ENCODE peak calls at places on chromosomes 2 and 18, in four cellular contexts. T, Z, H and W are unnamed samples.
A peak's percentile ranks its signal among the peaks of the same experiment; 100 is the strongest.

GRCh38 chr2:62227386-62228075 is 31.6 kb downstream of the B3GNT2 start:
- DNase-seq in Z (no peak), T (no peak), H (no peak), W (no peak)

GRCh38 chr2:153668923-153669322 is 190.4 kb upstream of the RPRM start:
- DNase-seq in Z (no peak), T (no peak), H (no peak), W (no peak)

GRCh38 chr2:61558160-61558559 is 20.0 kb upstream of the XPO1 start:
- DNase-seq in T (no peak), Z (no peak), H (no peak), W (no peak)

GRCh38 chr2:201680743-201681142 is 17.7 kb downstream of the MPP4 start:
- DNase-seq in T (no peak), Z (peak; percentile 61), H (no peak), W (no peak)

GRCh38 chr18:80023173-80023572 is 11.1 kb upstream of the RBFA start:
- DNase-seq in H (no peak), Z (peak; percentile 30), T (peak; percentile 45), W (no peak)

GRCh38 chr2:236239276-236240065 is 24.7 kb downstream of the ASB18 start:
- DNase-seq in T (no peak), Z (no peak), H (no peak), W (no peak)

GRCh38 chr2:165893556-165893955 is 60.0 kb downstream of the TTC21B start:
- DNase-seq in T (no peak), Z (no peak), H (no peak), W (no peak)

GRCh38 chr2:120647487-120647886 is 88.2 kb upstream of the GLI2 start:
- DNase-seq in H (no peak), T (no peak), Z (no peak), W (no peak)

GRCh38 chr2:74544634-74545033 is 9.1 kb downstream of the LOXL3 start:
- DNase-seq in Z (peak; percentile 32), T (no peak), H (no peak), W (no peak)

GRCh38 chr18:6929370-6930102 is 188.1 kb downstream of the LAMA1 start:
- DNase-seq in T (no peak), H (no peak), Z (peak; percentile 88), W (no peak)

GRCh38 chr2:224135881-224136280 is 96.8 kb upstream of the SERPINE2 start:
- DNase-seq in Z (no peak), H (no peak), T (no peak), W (no peak)

GRCh38 chr2:161147856-161148255 is 12.4 kb upstream of the TANK start:
- DNase-seq in Z (no peak), H (no peak), T (no peak), W (no peak)

GRCh38 chr2:121489284-121489683 is 41.4 kb upstream of the RNU4ATAC start:
- DNase-seq in T (no peak), H (peak; percentile 12), Z (no peak), W (no peak)

GRCh38 chr2:213067888-213068287 is 83.5 kb downstream of the IKZF2 start:
- DNase-seq in Z (no peak), T (no peak), H (no peak), W (no peak)

GRCh38 chr2:15560404-15560987 is 638 bp downstream of the NBAS start:
- DNase-seq in T (no peak), H (no peak), Z (peak; percentile 42), W (no peak)

GRCh38 chr2:18304849-18305248 is 255.6 kb downstream of the RDH14 start:
- DNase-seq in Z (no peak), H (no peak), T (no peak), W (no peak)

GRCh38 chr18:49588971-49589370 is 27.1 kb downstream of the LIPG start:
- DNase-seq in H (no peak), Z (no peak), T (no peak), W (no peak)

GRCh38 chr18:79471048-79471447 is 75.3 kb downstream of the NFATC1 start:
- DNase-seq in T (no peak), H (no peak), Z (no peak), W (no peak)

GRCh38 chr2:74585406-74586182 is 31.1 kb downstream of the DOK1 start:
- DNase-seq in H (no peak), Z (no peak), T (no peak), W (no peak)

GRCh38 chr18:23683671-23684070 is 5.6 kb upstream of the LAMA3 start:
- DNase-seq in T (no peak), Z (no peak), H (no peak), W (no peak)

GRCh38 chr2:121309801-121310200 is 24.8 kb upstream of the TFCP2L1 start:
- DNase-seq in T (no peak), Z (no peak), H (no peak), W (no peak)

GRCh38 chr18:76139844-76140243 is 355.2 kb downstream of the ZNF516 start:
- DNase-seq in H (no peak), T (no peak), Z (no peak), W (no peak)

GRCh38 chr2:30989746-30990145 is 148.5 kb downstream of the GALNT14 start:
- DNase-seq in T (no peak), Z (no peak), H (no peak), W (no peak)

GRCh38 chr2:56207760-56208159 is 24.0 kb downstream of the CCDC85A start:
- DNase-seq in H (no peak), T (no peak), Z (no peak), W (no peak)

GRCh38 chr2:217935245-217935879 is 67.4 kb downstream of the TNS1 start:
- DNase-seq in Z (no peak), T (no peak), H (no peak), W (no peak)

GRCh38 chr18:54750350-54750749 is 77.9 kb upstream of the RAB27B start:
- DNase-seq in H (no peak), T (no peak), Z (no peak), W (no peak)

GRCh38 chr2:46175409-46175808 is 121.8 kb upstream of the EPAS1 start:
- DNase-seq in H (no peak), T (no peak), Z (no peak), W (no peak)

DNA sequence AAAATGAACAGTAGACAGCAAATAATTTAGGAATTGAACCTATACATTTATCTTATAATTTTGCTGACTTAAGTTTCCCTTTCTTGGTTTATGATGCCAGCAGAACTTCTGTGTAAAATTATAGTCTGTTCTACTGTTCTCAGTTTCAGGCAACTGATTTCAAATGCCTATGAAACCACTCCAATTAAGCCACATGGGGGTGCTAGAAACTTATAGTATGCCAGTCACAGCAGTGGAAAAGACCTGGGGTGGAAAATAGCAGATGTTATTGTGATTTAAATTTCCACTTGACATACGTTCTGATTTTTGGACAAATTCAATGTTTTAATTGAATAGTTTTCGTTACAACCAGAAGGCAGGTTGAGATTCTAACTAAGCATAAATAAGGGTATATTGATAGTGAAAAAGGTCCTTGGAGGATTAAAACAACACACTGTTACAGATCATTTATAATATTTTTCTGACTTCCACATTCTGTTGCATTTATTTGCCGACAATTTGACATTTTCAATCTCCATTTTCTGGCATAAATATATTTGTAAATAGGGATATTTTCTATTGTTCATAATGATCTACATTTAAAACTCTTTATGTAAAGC is 61.4 kb downstream of the CPS1 start:
- DNase-seq in Z (peak; percentile 19), H (no peak), T (peak; percentile 4), W (no peak)
- TF ChIP-seq SPI1 in Z (no peak), H (no peak), T (no peak), W (no peak)

GRCh38 chr2:157304811-157305712 is 20.6 kb downstream of the ERMN start:
- DNase-seq in H (no peak), Z (no peak), T (no peak), W (no peak)

GRCh38 chr2:157303612-157304011 is 22.0 kb downstream of the ERMN start:
- DNase-seq in T (no peak), Z (no peak), H (no peak), W (no peak)

GRCh38 chr2:157305713-157306110 is 19.9 kb downstream of the ERMN start:
- DNase-seq in Z (no peak), T (no peak), H (no peak), W (no peak)

GRCh38 chr2:157301323-157301722 is 24.3 kb downstream of the ERMN start:
- DNase-seq in H (no peak), Z (no peak), T (no peak), W (no peak)

DNA sequence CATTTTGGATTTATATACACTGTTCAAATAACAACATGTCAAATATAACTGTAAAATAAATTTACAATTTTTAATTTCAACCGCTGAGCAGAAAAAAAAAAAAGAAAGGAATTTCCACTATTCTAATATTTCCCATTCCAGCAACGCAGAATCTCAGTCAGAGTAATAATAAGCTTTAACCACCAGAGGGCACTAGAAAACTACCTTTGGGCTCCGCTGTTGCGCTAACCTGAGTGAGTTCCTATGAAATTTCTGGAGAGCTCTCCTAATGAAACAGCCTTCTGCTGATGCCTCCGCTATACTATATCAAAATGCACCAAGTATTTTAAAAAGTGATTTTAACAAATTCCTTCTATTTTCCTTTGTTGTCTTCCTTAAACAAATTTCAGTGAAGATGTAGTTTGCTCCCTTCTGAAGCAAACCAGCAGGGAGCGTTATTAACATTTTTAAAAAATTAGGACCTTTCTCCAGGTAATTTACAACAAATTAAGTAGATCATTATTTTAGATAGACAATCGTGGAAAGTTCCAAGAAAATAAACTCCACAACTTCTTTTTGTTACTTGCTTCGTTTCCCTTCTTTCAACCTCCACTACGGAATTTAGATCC is 23.0 kb downstream of the ERMN start:
- DNase-seq in H (peak; percentile 21), T (peak; percentile 18), Z (peak; percentile 71), W (no peak)
- TF ChIP-seq SPI1 in H (no peak), T (no peak), Z (no peak), W (no peak)

DNA sequence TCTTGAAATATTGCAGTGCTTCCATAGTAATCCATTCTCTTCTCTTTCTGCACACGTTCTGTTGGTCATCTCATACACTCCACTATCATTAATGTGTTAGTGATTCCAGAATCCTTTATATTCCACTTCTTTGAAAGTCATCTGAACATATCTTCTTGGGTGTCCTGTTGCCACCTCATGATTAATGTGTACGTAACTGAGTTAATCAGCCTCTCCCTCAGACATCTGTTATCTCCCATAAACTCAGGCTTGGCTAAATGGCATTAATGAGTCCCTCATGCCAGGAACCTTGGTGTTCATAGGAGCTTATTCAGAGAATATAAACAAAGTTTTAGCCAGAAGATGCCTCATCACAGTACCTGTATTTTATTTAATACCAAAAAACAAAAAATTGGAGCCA is 126.4 kb downstream of the NCOA1 start:
- DNase-seq in H (no peak), Z (no peak), T (no peak), W (no peak)
- TF ChIP-seq SPI1 in H (no peak), Z (no peak), T (no peak), W (no peak)

DNA sequence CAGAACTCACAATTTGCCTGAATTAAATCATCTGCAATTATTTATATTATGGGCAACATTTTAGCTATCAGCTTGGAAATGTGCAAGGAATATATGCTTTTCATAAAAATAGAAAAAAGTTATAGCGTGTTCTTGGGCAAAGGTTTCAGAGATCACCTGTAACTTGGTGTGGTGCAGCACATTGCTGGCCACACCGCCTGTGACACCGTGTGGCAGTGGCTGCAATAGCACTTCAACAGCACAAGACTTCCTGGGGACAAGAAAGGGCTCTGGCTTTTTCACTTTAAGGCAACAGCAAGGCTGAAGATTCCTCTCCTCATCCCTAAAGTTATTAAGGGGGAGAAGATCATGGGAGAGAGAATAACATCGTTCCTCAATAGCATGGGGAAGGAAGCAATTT is 14.8 kb upstream of the SERPINB3 start:
- DNase-seq in Z (no peak), H (no peak), T (no peak), W (peak; percentile 6)
- TF ChIP-seq SPI1 in Z (no peak), H (no peak), T (no peak), W (no peak)

GRCh38 chr2:13858626-13859025 is 773.9 kb upstream of the LRATD1 start:
- DNase-seq in H (peak; percentile 3), Z (no peak), T (no peak), W (no peak)
- TF ChIP-seq SPI1 in H (no peak), Z (no peak), T (no peak), W (no peak)